ENCODE peak calls at places on chromosomes 4 and X, in five cellular contexts. H is hepatocyte, Z is OCI-LY7, M is uterus, Y is fibroblast of lung. C is an unnamed sample.

GRCh38 chrX:37348237-37349130 is 680 bp upstream of the PRRG1 start:
- DNase-seq in H (peak), Z (no peak), M (no peak), Y (peak), C (no peak)

GRCh38 chr4:118865091-118865708 is 23.5 kb upstream of the SYNPO2 start:
- DNase-seq in H (peak), Z (peak), M (no peak), Y (peak), C (no peak)

GRCh38 chr4:10157478-10158354 is 41.1 kb upstream of the WDR1 start:
- DNase-seq in H (peak), Z (peak), M (peak), Y (peak), C (no peak)

GRCh38 chr4:140302151-140302859 is 71.1 kb upstream of the SCOC start:
- DNase-seq in H (no peak), Z (no peak), M (no peak), Y (no peak), C (no peak)

GRCh38 chrX:82589410-82589809 is 918.7 kb upstream of the POU3F4 start:
- DNase-seq in H (no peak), Z (no peak), M (no peak), Y (peak), C (no peak)

GRCh38 chrX:40844476-40844875 is 109.1 kb upstream of the MED14 start:
- DNase-seq in H (no peak), Z (no peak), M (no peak), Y (no peak), C (no peak)

GRCh38 chrX:132209527-132209926 is 9.7 kb downstream of the RAP2C start:
- DNase-seq in H (no peak), Z (no peak), M (no peak), Y (peak), C (no peak)

GRCh38 chr4:8283631-8284121 is 14.1 kb downstream of the HTRA3 start:
- DNase-seq in H (no peak), Z (peak), M (no peak), Y (no peak), C (no peak)

GRCh38 chrX:51395807-51396728 is 63.4 kb downstream of the NUDT10 start:
- DNase-seq in H (no peak), Z (peak), M (peak), Y (peak), C (no peak)

GRCh38 chrX:51395474-51395806 is 62.8 kb downstream of the NUDT10 start:
- DNase-seq in H (no peak), Z (no peak), M (no peak), Y (no peak), C (no peak)
- TF ChIP-seq CTCF in H (no peak), Z (no peak), M (no peak), Y (no peak), C (no peak)

DNA sequence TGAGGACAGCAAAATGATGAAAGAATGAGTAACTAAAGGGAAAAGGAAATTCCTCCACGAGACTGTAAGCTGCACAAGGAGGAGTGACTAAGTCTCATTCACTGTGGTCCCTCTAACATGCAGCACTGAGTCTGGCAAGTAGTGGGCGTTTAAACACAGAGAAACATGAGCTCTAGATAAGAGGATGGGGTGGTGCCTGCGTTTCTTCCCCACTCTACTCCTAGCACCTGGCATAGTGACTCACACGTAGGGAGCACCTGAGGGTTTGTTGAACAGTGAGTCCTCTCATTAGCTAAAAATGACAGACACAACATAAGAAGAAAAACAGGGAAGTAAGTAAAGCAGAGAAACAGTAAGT is 105.8 kb upstream of the CBR4 start:
- DNase-seq in H (peak), Z (no peak), M (no peak), Y (peak), C (no peak)
- TF ChIP-seq CTCF in H (peak), Z (no peak), M (no peak), Y (peak), C (no peak)

DNA sequence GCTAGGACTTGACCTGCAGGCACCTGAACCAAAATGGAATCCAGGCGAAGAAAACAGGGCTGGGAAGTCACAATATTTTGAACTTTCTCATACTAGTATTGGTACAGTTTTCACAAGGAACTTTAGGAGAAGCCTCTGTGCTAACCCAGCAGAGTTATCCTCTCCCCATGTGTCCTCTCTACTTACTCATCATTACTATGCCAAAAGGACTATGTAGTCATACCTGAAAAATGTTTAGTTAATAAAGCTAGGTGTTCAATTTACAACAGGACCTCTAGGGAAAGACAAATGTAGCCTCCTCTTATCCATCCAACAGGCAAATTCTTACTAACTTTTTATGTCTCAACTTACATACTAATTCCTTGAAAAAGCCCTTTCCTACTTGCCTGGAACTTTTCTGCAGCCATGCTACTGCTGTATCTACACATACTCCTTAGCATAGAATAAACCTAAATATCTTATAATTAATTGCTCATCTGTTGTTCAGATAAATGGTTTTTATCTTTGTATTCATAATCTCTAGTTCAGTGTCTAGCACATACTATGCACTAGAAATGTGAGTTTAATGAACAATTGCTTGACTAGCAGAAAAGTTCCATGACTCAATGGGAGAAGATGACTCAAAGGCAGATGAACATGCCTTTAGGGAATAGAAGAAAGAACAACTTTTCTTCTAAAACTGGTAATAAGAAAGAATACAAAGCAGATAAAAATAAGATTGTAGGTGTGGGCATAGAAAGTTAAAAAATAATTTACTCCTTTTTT is 215.5 kb upstream of the VEGFC start:
- DNase-seq in H (no peak), Z (no peak), M (no peak), Y (peak), C (no peak)
- TF ChIP-seq CTCF in H (no peak), Z (no peak), M (no peak), Y (no peak), C (no peak)

GRCh38 chrX:5100004-5100403 is 1128.7 kb downstream of the NLGN4X start:
- DNase-seq in H (no peak), Z (no peak), M (no peak), Y (no peak), C (no peak)
- TF ChIP-seq CTCF in H (no peak), Z (no peak), M (no peak), Y (no peak), C (no peak)

DNA sequence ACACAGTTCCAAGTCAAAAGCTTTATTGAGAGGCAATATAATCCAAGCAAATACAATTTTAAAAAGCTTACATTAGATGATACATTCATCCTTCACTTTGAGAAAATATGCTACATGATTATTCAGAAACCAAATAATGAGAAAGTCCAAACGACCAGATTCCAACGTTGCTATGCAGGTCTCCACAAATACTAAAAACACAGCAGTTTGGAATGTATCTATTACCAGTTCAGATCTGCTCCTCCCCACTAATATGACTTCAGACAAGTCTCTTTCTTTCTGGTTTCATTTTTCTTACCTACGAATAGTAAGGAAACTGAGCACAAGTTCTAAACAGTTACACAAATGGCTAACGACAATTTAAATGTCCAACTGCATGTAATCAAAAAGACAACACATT is 9.5 kb downstream of the NAF1 start:
- DNase-seq in H (no peak), Z (no peak), M (no peak), Y (peak), C (no peak)
- TF ChIP-seq CTCF in H (no peak), Z (no peak), M (no peak), Y (no peak), C (no peak)

GRCh38 chr4:57078685-57079521 is 31.3 kb downstream of the IGFBP7 start:
- DNase-seq in H (peak), Z (no peak), M (no peak), Y (no peak), C (no peak)

GRCh38 chr4:57080781-57081650 is 29.2 kb downstream of the IGFBP7 start:
- DNase-seq in H (peak), Z (no peak), M (no peak), Y (peak), C (no peak)

GRCh38 chr4:57083107-57083506 is 27.1 kb downstream of the IGFBP7 start:
- DNase-seq in H (no peak), Z (no peak), M (no peak), Y (peak), C (no peak)

GRCh38 chr4:57084360-57084759 is 25.8 kb downstream of the IGFBP7 start:
- DNase-seq in H (no peak), Z (no peak), M (no peak), Y (no peak), C (no peak)

DNA sequence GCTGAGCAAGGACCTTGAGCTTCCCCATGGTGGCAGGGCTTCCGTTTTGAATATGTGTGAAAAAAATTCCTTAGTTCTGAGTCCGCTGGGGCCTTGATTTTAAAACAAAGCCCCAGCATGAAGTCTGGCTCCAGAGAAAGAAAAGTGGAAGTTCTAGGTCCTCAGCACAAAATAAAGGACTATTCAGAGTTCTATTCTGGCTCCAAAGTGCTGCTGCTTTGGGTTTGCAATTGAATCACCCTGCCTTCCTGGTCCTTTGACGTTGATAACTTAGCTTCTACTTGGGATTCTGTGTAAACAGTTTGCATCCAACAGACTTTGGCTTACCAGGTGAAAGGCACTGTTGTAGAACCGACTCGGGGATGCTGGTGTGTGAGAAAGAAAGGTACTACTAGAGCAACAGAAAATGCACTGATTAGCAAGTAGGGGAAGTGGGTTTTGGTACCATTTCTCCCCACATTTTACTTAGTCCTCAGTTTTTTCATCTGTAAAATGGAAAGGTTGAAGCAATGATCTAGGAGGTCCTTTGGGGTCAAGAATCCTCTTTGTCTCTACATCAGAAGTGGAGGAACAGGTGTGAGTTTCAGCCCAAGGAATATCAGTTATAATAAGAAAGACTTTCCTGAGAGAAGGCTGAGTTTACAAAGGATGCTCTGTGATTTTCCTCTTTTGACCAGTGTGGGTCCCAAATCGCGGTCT is 28.4 kb downstream of the IGFBP7 start:
- DNase-seq in H (no peak), Z (no peak), M (no peak), Y (no peak), C (no peak)
- TF ChIP-seq CTCF in H (no peak), Z (no peak), M (no peak), Y (no peak), C (no peak)

GRCh38 chr4:156593464-156593863 is 378.1 kb downstream of the PDGFC start:
- DNase-seq in H (no peak), Z (no peak), M (no peak), Y (peak), C (no peak)
- TF ChIP-seq CTCF in H (peak), Z (no peak), M (no peak), Y (no peak), C (no peak)

GRCh38 chr4:123096038-123096437 is 173.6 kb upstream of the NUDT6 start:
- DNase-seq in H (no peak), Z (peak), M (no peak), Y (peak), C (no peak)
- TF ChIP-seq CTCF in H (peak), Z (peak), M (no peak), Y (no peak), C (peak)